ENCODE peak calls at places on chromosomes 12 and 14, in six cellular contexts. X is NCI-H2171, E is right cardiac atrium, M is GM06990, Z is NCI-H1048, A is NCI-H2081. W is an unnamed sample.
A peak's percentile ranks its signal among the peaks of the same experiment; 100 is the strongest.

GRCh38 chr12:33438890-33439586 is 581 bp downstream of the SYT10 start:
- DNase-seq in X (no peak), E (peak; percentile 7), M (peak; percentile 4), Z (no peak), A (no peak), W (peak; percentile 26)

GRCh38 chr12:24901975-24902461 is 46.9 kb downstream of the BCAT1 start:
- DNase-seq in X (no peak), E (no peak), M (peak; percentile 31), Z (no peak), A (peak; percentile 14), W (no peak)

GRCh38 chr14:39568809-39569538 is 136.7 kb upstream of the FBXO33 start:
- DNase-seq in X (no peak), E (no peak), M (no peak), Z (no peak), A (no peak), W (no peak)

GRCh38 chr12:117968826-117969659 is at the start of gene KSR2:
- DNase-seq in X (peak; percentile 99), E (no peak), M (peak; percentile 79), Z (peak; percentile 81), A (peak; percentile 94), W (peak; percentile 98)

GRCh38 chr12:96257550-96258392 is 63.6 kb downstream of the ELK3 start:
- DNase-seq in X (no peak), E (no peak), M (no peak), Z (no peak), A (peak; percentile 7), W (no peak)

GRCh38 chr12:6919588-6919987 is 5.2 kb downstream of the ENO2 start:
- DNase-seq in X (no peak), E (no peak), M (no peak), Z (no peak), A (no peak), W (no peak)

GRCh38 chr12:117457189-117457588 is 95.8 kb upstream of the NOS1 start:
- DNase-seq in X (no peak), E (no peak), M (no peak), Z (no peak), A (no peak), W (no peak)

GRCh38 chr12:48197967-48198618 is 5.0 kb downstream of the OR10AD1 start:
- DNase-seq in X (no peak), E (peak; percentile 98), M (peak; percentile 88), Z (peak; percentile 89), A (peak; percentile 97), W (no peak)

GRCh38 chr14:73457935-73458218 is 469 bp downstream of the NUMB start:
- DNase-seq in X (no peak), E (peak; percentile 59), M (no peak), Z (no peak), A (no peak), W (no peak)

GRCh38 chr12:15446798-15447197 is 124.5 kb downstream of the PTPRO start:
- DNase-seq in X (no peak), E (no peak), M (no peak), Z (no peak), A (no peak), W (no peak)

GRCh38 chr12:45615268-45615667 is 114.2 kb upstream of the ARID2 start:
- DNase-seq in X (no peak), E (no peak), M (no peak), Z (no peak), A (no peak), W (peak; percentile 63)

GRCh38 chr14:94685166-94685581 is 73.0 kb downstream of the SERPINA3 start:
- DNase-seq in X (peak; percentile 20), E (no peak), M (no peak), Z (no peak), A (no peak), W (no peak)

GRCh38 chr12:94282675-94283074 is 134.3 kb downstream of the PLXNC1 start:
- DNase-seq in X (no peak), E (no peak), M (no peak), Z (no peak), A (no peak), W (no peak)

GRCh38 chr14:92677087-92677668 is 71.2 kb downstream of the LGMN start:
- DNase-seq in X (no peak), E (no peak), M (peak; percentile 87), Z (no peak), A (no peak), W (no peak)

GRCh38 chr12:25052191-25053020 is 103.5 kb upstream of the BCAT1 start:
- DNase-seq in X (no peak), E (no peak), M (peak; percentile 78), Z (no peak), A (no peak), W (no peak)